ENCODE peak calls at places on chromosome 17, in four cellular contexts. O is esophagus muscularis mucosa, B is psoas muscle, I is prostate gland. T is an unnamed sample. For H3K4me1, the result is how much of the 10 kb centered on the place peaks cover.

GRCh38 chr17:58233547-58233946 is 4.8 kb upstream of the LPO start:
- DNase-seq in O (no peak), B (no peak), I (no peak), T (no peak)

GRCh38 chr17:17088104-17088485 is 45.8 kb downstream of the MPRIP start:
- DNase-seq in O (no peak), B (no peak), I (no peak), T (no peak)

GRCh38 chr17:58330544-58330996 is 2.0 kb upstream of the TSPOAP1 start:
- DNase-seq in O (no peak), B (no peak), I (no peak), T (no peak)

GRCh38 chr17:82201498-82201910 is 11.1 kb downstream of the CCDC57 start:
- DNase-seq in O (no peak), B (no peak), I (no peak), T (no peak)

GRCh38 chr17:15422392-15422957 is 44.9 kb downstream of the CDRT4 start:
- DNase-seq in O (no peak), B (no peak), I (no peak), T (no peak)

GRCh38 chr17:27009087-27009486 is 284.8 kb upstream of the WSB1 start:
- DNase-seq in O (no peak), B (no peak), I (no peak), T (no peak)

GRCh38 chr17:15966183-15966878 is 21.4 kb downstream of the ADORA2B start:
- DNase-seq in O (no peak), B (no peak), I (peak), T (peak)

GRCh38 chr17:66240013-66240412 is 10.8 kb upstream of the APOH start:
- DNase-seq in O (no peak), B (no peak), I (no peak), T (no peak)

GRCh38 chr17:80861360-80861861 is 130.2 kb upstream of the CHMP6 start:
- DNase-seq in O (no peak), B (no peak), I (no peak), T (no peak)

GRCh38 chr17:64129515-64129764 is 504 bp downstream of the ERN1 start:
- DNase-seq in O (no peak), B (no peak), I (no peak), T (no peak)

GRCh38 chr17:64128787-64129514 is 993 bp downstream of the ERN1 start:
- DNase-seq in O (no peak), B (peak), I (peak), T (no peak)

GRCh38 chr17:64131606-64132270 is 1.8 kb upstream of the ERN1 start:
- DNase-seq in O (no peak), B (no peak), I (no peak), T (no peak)

GRCh38 chr17:64130559-64131001 is 636 bp upstream of the ERN1 start:
- DNase-seq in O (no peak), B (peak), I (no peak), T (peak)

GRCh38 chr17:64129765-64130558 is at the start of gene ERN1:
- DNase-seq in O (peak), B (peak), I (peak), T (peak)
- TF ChIP-seq CTCF in O (no peak), B (no peak), I (peak), T (no peak)

GRCh38 chr17:40347319-40348135 is 17.0 kb downstream of the GJD3 start:
- DNase-seq in O (no peak), B (no peak), I (no peak), T (no peak)

GRCh38 chr17:40346768-40347154 is 17.8 kb downstream of the GJD3 start:
- DNase-seq in O (no peak), B (no peak), I (no peak), T (no peak)

GRCh38 chr17:40349477-40350409 is 14.8 kb downstream of the GJD3 start:
- DNase-seq in O (no peak), B (peak), I (peak), T (no peak)

GRCh38 chr17:40348562-40349476 is 15.7 kb downstream of the GJD3 start:
- DNase-seq in O (no peak), B (peak), I (peak), T (no peak)

DNA sequence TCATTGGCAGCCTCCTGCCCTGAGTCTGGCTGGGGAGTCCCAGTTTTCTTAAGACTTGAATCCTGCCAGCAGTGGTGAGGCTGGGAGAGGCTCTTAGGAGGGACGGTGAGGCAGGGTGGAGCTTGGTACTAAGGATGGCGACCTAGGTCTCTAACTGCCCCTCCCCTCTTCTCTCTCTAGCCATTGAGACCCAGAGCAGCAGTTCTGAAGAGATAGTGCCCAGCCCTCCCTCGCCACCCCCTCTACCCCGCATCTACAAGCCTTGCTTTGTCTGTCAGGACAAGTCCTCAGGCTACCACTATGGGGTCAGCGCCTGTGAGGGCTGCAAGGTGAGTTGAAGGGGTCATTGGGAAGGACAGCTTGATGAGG is 16.4 kb downstream of the GJD3 start:
- DNase-seq in O (no peak), B (no peak), I (no peak), T (no peak)
- H3K4me1 ChIP-seq in O (half or more), B (half or more), I (under half), T (under half)

GRCh38 chr17:28341516-28341915 is 6.0 kb downstream of the TNFAIP1 start:
- DNase-seq in O (no peak), B (no peak), I (no peak), T (no peak)

GRCh38 chr17:28340374-28340773 is 4.8 kb downstream of the TNFAIP1 start:
- DNase-seq in O (no peak), B (no peak), I (no peak), T (no peak)

GRCh38 chr17:28343491-28343932 is 8.0 kb downstream of the TNFAIP1 start:
- DNase-seq in O (no peak), B (no peak), I (no peak), T (no peak)

GRCh38 chr17:28344011-28344410 is 8.4 kb downstream of the TNFAIP1 start:
- DNase-seq in O (no peak), B (no peak), I (no peak), T (no peak)

DNA sequence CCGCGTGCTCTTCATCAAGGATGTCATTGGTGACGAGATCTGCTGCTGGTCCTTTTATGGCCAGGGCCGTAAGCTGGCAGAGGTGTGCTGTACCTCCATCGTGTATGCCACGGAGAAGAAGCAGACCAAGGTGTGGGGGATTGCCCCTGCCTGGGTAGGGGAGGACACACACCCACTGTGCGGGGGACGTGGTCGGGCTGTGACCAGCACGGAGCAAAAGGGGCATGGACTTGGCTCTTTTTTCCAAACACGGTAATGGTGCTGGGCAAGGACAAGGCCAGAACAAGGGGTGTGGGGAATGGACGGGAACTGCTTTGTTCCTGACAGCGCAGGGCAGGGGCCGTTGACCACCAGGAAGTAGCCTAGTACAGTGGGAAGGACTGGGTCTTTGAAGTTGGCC is 6.8 kb downstream of the TNFAIP1 start:
- DNase-seq in O (no peak), B (no peak), I (no peak), T (no peak)
- TF ChIP-seq CTCF in O (no peak), B (no peak), I (no peak), T (no peak)

GRCh38 chr17:77959926-77960521 is 1.5 kb downstream of the TNRC6C start:
- DNase-seq in O (peak), B (no peak), I (no peak), T (no peak)

GRCh38 chr17:77959216-77959925 is 868 bp downstream of the TNRC6C start:
- DNase-seq in O (peak), B (peak), I (peak), T (no peak)

GRCh38 chr17:77962349-77962748 is 3.8 kb downstream of the TNRC6C start:
- DNase-seq in O (peak), B (no peak), I (no peak), T (no peak)

GRCh38 chr17:77963441-77963840 is 4.9 kb downstream of the TNRC6C start:
- DNase-seq in O (peak), B (no peak), I (peak), T (no peak)

DNA sequence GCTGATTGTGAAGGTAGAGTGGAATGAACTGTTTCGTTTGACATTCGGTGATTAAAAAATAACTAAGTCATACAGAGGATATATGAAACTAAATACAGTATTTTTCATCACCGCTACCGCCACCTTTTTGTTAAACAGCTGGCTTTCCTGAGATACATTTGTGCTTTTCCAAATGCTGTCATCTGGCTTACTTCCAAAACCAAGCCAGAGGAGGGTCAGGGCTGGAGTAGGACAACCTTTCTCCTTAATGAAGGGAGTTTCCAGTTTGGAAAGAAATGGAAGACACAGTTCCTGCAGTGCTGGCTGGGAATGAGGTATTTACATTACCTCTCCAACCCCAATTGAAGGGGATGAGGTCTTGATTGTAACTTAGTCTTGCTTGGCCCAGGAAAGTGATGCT is 3.2 kb downstream of the TNRC6C start:
- DNase-seq in O (peak), B (no peak), I (no peak), T (no peak)
- H3K4me1 ChIP-seq in O (half or more), B (half or more), I (under half), T (under half)

GRCh38 chr17:30905742-30906100 is 317 bp downstream of the TEFM start:
- DNase-seq in O (no peak), B (no peak), I (no peak), T (no peak)

GRCh38 chr17:30906101-30906911 is at the start of gene TEFM:
- DNase-seq in O (peak), B (peak), I (peak), T (peak)

GRCh38 chr17:30913955-30914354 is 7.8 kb upstream of the ADAP2 start:
- DNase-seq in O (no peak), B (no peak), I (no peak), T (no peak)

DNA sequence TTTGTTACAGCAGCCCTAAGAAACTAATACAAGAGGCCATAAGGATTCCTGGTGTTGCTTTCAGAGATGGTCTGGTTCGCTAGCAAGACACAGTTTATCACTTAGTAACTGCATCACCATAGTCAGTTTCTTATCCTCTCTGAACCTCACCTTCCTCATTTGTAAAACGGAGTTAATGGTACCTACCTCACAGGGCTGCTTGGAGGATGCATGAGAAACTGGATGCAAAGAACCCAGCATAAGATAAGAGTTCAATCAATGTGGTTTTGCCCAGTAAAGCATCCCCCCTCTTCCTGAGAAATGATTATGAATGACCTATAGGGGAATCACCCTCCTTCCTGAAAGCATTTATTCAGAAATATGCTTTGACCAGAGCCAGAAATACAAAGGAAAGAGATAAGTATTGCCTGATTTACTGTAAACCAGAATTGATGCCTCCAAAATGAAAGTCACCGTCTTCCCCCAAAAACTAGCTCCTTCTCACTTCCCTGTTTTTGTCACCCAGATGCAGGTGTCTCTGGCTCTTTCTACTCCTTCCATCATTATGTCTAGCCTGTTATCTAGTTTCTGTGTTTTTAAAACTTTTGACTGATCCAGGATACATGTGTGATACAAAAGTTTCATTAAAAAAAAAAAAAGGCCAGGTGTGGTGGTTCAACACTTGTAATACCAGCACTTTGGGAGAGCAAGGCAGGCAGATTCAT is 2.8 kb upstream of the TEFM start:
- DNase-seq in O (no peak), B (no peak), I (no peak), T (no peak)
- TF ChIP-seq CTCF in O (no peak), B (no peak), I (no peak), T (no peak)